ENCODE peak calls at places on chromosomes 1 and 21, in nine cellular contexts. S, A, O, H, Y, R, W, P and M are unnamed samples.

GRCh38 chr1:206495011-206495461 is 12.3 kb upstream of the RASSF5 start:
- DNase-seq in S (no peak), A (no peak), O (no peak), H (no peak), Y (no peak), R (no peak), W (no peak), P (peak), M (no peak)

GRCh38 chr1:242467556-242468145 is 56.8 kb downstream of the PLD5 start:
- DNase-seq in S (no peak), A (peak), O (peak), H (peak), Y (peak), R (peak), W (no peak), P (peak), M (peak)

GRCh38 chr1:1181129-1181937 is 7.7 kb downstream of the TTLL10 start:
- DNase-seq in S (peak), A (no peak), O (peak), H (no peak), Y (peak), R (no peak), W (no peak), P (no peak), M (no peak)

GRCh38 chr1:173315296-173315695 is 108.2 kb upstream of the TNFSF4 start:
- DNase-seq in S (no peak), A (no peak), O (no peak), H (no peak), Y (no peak), R (no peak), W (no peak), P (no peak), M (no peak)

GRCh38 chr1:115507916-115508315 is 133.9 kb upstream of the VANGL1 start:
- DNase-seq in S (no peak), A (no peak), O (no peak), H (no peak), Y (no peak), R (no peak), W (no peak), P (no peak), M (no peak)

GRCh38 chr1:21604208-21604957 is 64.8 kb downstream of the RAP1GAP start:
- DNase-seq in S (no peak), A (no peak), O (no peak), H (no peak), Y (no peak), R (no peak), W (no peak), P (no peak), M (no peak)

GRCh38 chr1:155286544-155286943 is 9.3 kb downstream of the HCN3 start:
- DNase-seq in S (no peak), A (no peak), O (no peak), H (no peak), Y (no peak), R (no peak), W (no peak), P (no peak), M (no peak)

GRCh38 chr1:32316906-32317282 is 19.1 kb downstream of the MARCKSL1 start:
- DNase-seq in S (no peak), A (no peak), O (no peak), H (no peak), Y (no peak), R (no peak), W (no peak), P (no peak), M (no peak)

GRCh38 chr1:178344513-178345077 is 152.2 kb downstream of the CLEC20A start:
- DNase-seq in S (no peak), A (no peak), O (no peak), H (peak), Y (no peak), R (peak), W (no peak), P (peak), M (no peak)

GRCh38 chr1:199040076-199040475 is 401.2 kb downstream of the PTPRC start:
- DNase-seq in S (no peak), A (no peak), O (no peak), H (no peak), Y (no peak), R (no peak), W (no peak), P (no peak), M (no peak)

GRCh38 chr1:59062743-59063142 is 234.2 kb upstream of the FGGY start:
- DNase-seq in S (no peak), A (no peak), O (peak), H (no peak), Y (peak), R (peak), W (peak), P (peak), M (no peak)

GRCh38 chr1:228990906-228991569 is 255.8 kb downstream of the RHOU start:
- DNase-seq in S (no peak), A (peak), O (no peak), H (no peak), Y (no peak), R (no peak), W (no peak), P (no peak), M (no peak)

GRCh38 chr1:112344754-112345423 is 51.1 kb upstream of the CTTNBP2NL start:
- DNase-seq in S (no peak), A (no peak), O (no peak), H (no peak), Y (peak), R (no peak), W (no peak), P (no peak), M (no peak)

GRCh38 chr1:1079408-1080121 is 5.5 kb upstream of the RNF223 start:
- DNase-seq in S (peak), A (peak), O (peak), H (peak), Y (peak), R (peak), W (peak), P (peak), M (peak)

GRCh38 chr1:192119701-192120100 is 38.6 kb upstream of the RGS18 start:
- DNase-seq in S (no peak), A (no peak), O (no peak), H (no peak), Y (no peak), R (no peak), W (no peak), P (no peak), M (no peak)

GRCh38 chr1:202241376-202242079 is 47.9 kb downstream of the LGR6 start:
- DNase-seq in S (no peak), A (no peak), O (no peak), H (peak), Y (peak), R (no peak), W (peak), P (no peak), M (peak)

GRCh38 chr1:18922848-18923475 is 20.6 kb upstream of the ALDH4A1 start:
- DNase-seq in S (no peak), A (no peak), O (no peak), H (peak), Y (no peak), R (no peak), W (no peak), P (no peak), M (no peak)

GRCh38 chr1:181050922-181051321 is 17.1 kb downstream of the MR1 start:
- DNase-seq in S (no peak), A (no peak), O (no peak), H (no peak), Y (no peak), R (no peak), W (no peak), P (no peak), M (no peak)

GRCh38 chr1:240575976-240576666 is 35.8 kb downstream of the GREM2 start:
- DNase-seq in S (no peak), A (no peak), O (no peak), H (no peak), Y (no peak), R (no peak), W (no peak), P (no peak), M (peak)

GRCh38 chr1:238892612-238893011 is 493.8 kb upstream of the CHRM3 start:
- DNase-seq in S (no peak), A (no peak), O (no peak), H (no peak), Y (no peak), R (no peak), W (no peak), P (no peak), M (no peak)

GRCh38 chr1:39727932-39728317 is 10.8 kb upstream of the PPIE start:
- DNase-seq in S (no peak), A (no peak), O (no peak), H (no peak), Y (no peak), R (no peak), W (no peak), P (no peak), M (no peak)

GRCh38 chr1:157105988-157106812 is 6.6 kb upstream of the ETV3L start:
- DNase-seq in S (peak), A (no peak), O (peak), H (peak), Y (no peak), R (no peak), W (peak), P (peak), M (no peak)

GRCh38 chr1:86370627-86371026 is 25.5 kb downstream of the ODF2L start:
- DNase-seq in S (no peak), A (no peak), O (no peak), H (no peak), Y (no peak), R (no peak), W (no peak), P (no peak), M (no peak)

GRCh38 chr1:6445062-6445763 is 20.6 kb downstream of the ESPN start:
- DNase-seq in S (no peak), A (no peak), O (no peak), H (no peak), Y (peak), R (peak), W (no peak), P (peak), M (peak)

GRCh38 chr1:9676815-9677393 is 25.4 kb downstream of the PIK3CD start:
- DNase-seq in S (no peak), A (no peak), O (no peak), H (no peak), Y (peak), R (no peak), W (no peak), P (no peak), M (no peak)

GRCh38 chr1:160439718-160440117 is 39.4 kb downstream of the VANGL2 start:
- DNase-seq in S (no peak), A (no peak), O (no peak), H (no peak), Y (no peak), R (no peak), W (no peak), P (no peak), M (no peak)

GRCh38 chr1:62962794-62963776 is 179.2 kb downstream of the ATG4C start:
- DNase-seq in S (no peak), A (no peak), O (peak), H (peak), Y (peak), R (peak), W (no peak), P (peak), M (peak)
- H3K27ac ChIP-seq in S (no peak), A (no peak), O (no peak), H (no peak), Y (peak), R (no peak), W (no peak), P (no peak), M (no peak)

DNA sequence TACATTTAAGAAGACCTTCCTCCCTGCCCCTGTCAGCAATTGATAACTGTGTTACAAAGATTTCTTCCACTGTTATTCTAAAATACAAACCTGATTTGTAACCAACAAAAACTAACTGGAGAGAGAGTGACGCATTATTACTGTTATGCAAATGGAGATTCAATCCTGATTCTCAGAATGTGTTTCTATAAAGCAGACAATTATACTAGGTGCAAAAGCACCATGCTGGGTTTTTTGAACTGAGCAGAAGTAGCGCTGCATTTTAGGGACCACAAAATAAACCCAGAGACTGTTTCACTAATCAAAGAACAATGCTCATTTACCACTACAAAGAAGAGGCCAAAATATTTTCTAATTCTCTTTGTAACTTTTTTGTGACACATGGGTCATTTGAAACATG is 13.6 kb upstream of the GBP6 start:
- DNase-seq in S (no peak), A (no peak), O (no peak), H (no peak), Y (no peak), R (no peak), W (no peak), P (no peak), M (no peak)
- H3K27ac ChIP-seq in S (no peak), A (no peak), O (no peak), H (no peak), Y (no peak), R (no peak), W (no peak), P (no peak), M (no peak)

GRCh38 chr1:204320413-204320812 is 39.3 kb downstream of the PLEKHA6 start:
- DNase-seq in S (no peak), A (no peak), O (no peak), H (peak), Y (no peak), R (no peak), W (no peak), P (peak), M (no peak)
- H3K27ac ChIP-seq in S (no peak), A (peak), O (no peak), H (peak), Y (no peak), R (peak), W (no peak), P (peak), M (no peak)

GRCh38 chr1:210374600-210374953 is 45.9 kb downstream of the HHAT start:
- DNase-seq in S (no peak), A (no peak), O (no peak), H (no peak), Y (peak), R (no peak), W (no peak), P (no peak), M (no peak)
- H3K27ac ChIP-seq in S (no peak), A (no peak), O (no peak), H (peak), Y (no peak), R (no peak), W (no peak), P (no peak), M (no peak)

DNA sequence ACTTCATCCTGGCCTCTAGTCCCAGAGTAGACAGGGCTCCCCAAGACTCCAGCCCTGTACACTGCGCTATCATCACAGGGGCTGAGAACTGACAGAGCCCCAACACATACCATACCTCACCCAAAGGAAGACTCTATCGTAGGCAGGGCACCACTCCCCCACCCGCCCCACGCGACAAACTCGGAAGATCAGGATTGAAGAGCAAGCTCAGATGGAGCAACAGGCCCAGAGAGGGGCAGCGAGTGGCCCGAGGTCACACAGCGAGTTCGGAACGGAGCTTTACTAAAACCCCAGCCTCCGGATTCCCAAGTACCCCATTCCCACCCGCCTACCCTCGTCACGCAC is 15.7 kb downstream of the INPP5B start:
- DNase-seq in S (peak), A (no peak), O (peak), H (no peak), Y (no peak), R (peak), W (no peak), P (no peak), M (peak)
- H3K27ac ChIP-seq in S (peak), A (peak), O (peak), H (peak), Y (no peak), R (peak), W (peak), P (peak), M (no peak)

GRCh38 chr1:79353224-79353623 is 346.7 kb upstream of the ADGRL4 start:
- DNase-seq in S (no peak), A (no peak), O (no peak), H (peak), Y (peak), R (no peak), W (no peak), P (peak), M (peak)

GRCh38 chr1:79355073-79355472 is 348.5 kb upstream of the ADGRL4 start:
- DNase-seq in S (no peak), A (no peak), O (no peak), H (no peak), Y (no peak), R (no peak), W (no peak), P (no peak), M (no peak)
- H3K27ac ChIP-seq in S (no peak), A (no peak), O (no peak), H (no peak), Y (no peak), R (no peak), W (no peak), P (no peak), M (no peak)

GRCh38 chr1:8463144-8463927 is 145.4 kb downstream of the SLC45A1 start:
- DNase-seq in S (no peak), A (no peak), O (peak), H (no peak), Y (peak), R (peak), W (no peak), P (peak), M (peak)
- H3K27ac ChIP-seq in S (peak), A (peak), O (peak), H (no peak), Y (peak), R (peak), W (peak), P (peak), M (peak)

DNA sequence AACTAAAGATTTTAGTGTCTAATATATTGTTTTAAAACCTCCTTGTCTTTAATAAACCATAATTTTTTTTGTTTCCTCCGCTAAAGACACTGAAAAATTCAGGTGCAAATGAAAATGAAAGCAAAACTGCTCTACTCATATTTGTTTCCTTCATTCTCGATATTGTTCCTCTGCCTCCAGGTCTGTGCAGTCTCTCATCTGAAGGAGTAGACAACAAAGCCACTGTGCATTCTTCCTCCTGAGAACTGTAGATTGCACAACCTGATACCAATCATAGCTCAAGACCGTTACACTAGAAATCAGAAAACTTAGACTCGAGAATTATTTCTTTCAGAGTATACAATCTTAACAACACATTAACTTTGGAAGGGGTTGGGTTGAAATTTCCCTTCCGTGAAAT is 373.1 kb upstream of the CXADR start:
- DNase-seq in S (no peak), A (no peak), O (no peak), H (no peak), Y (no peak), R (no peak), W (no peak), P (no peak), M (no peak)
- H3K27ac ChIP-seq in S (no peak), A (no peak), O (peak), H (no peak), Y (no peak), R (no peak), W (no peak), P (no peak), M (no peak)